ENCODE peak calls at places on chromosomes 12 and 14, in six cellular contexts. One of them, this sample, is unnamed. For H3K9me3, the result is how much of the 10 kb centered on the place peaks cover.

GRCh38 chr14:73824536-73824935 is 27.1 kb upstream of the PTGR2 start:
- DNase-seq in GM12878: no peak
- DNase-seq in NT2/D1: no peak
- DNase-seq in HepG2: no peak
- DNase-seq in HCT116: no peak
- DNase-seq in H1: no peak
- DNase-seq in this sample: no peak

GRCh38 chr14:23185046-23185445 is 1.6 kb upstream of the SLC7A8 start:
- DNase-seq in GM12878: no peak
- DNase-seq in NT2/D1: no peak
- DNase-seq in HepG2: no peak
- DNase-seq in HCT116: no peak
- DNase-seq in H1: no peak
- DNase-seq in this sample: no peak

GRCh38 chr12:50537538-50537919 is 32.7 kb downstream of the DIP2B start:
- DNase-seq in GM12878: no peak
- DNase-seq in NT2/D1: no peak
- DNase-seq in HepG2: no peak
- DNase-seq in HCT116: peak
- DNase-seq in H1: no peak
- DNase-seq in this sample: no peak

GRCh38 chr14:103281496-103282231 is 52.4 kb upstream of the EIF5 start:
- DNase-seq in GM12878: no peak
- DNase-seq in NT2/D1: peak
- DNase-seq in HepG2: peak
- DNase-seq in HCT116: no peak
- DNase-seq in H1: no peak
- DNase-seq in this sample: peak

GRCh38 chr14:42855159-42855558 is 1248.5 kb downstream of the LRFN5 start:
- DNase-seq in GM12878: no peak
- DNase-seq in NT2/D1: no peak
- DNase-seq in HepG2: no peak
- DNase-seq in HCT116: no peak
- DNase-seq in H1: no peak
- DNase-seq in this sample: no peak

GRCh38 chr12:114480309-114481199 is 74.6 kb upstream of the TBX5 start:
- DNase-seq in GM12878: no peak
- DNase-seq in NT2/D1: no peak
- DNase-seq in HepG2: no peak
- DNase-seq in HCT116: no peak
- DNase-seq in H1: no peak
- DNase-seq in this sample: no peak

GRCh38 chr12:68665016-68665569 is 21.7 kb upstream of the NUP107 start:
- DNase-seq in GM12878: no peak
- DNase-seq in NT2/D1: no peak
- DNase-seq in HepG2: no peak
- DNase-seq in HCT116: no peak
- DNase-seq in H1: no peak
- DNase-seq in this sample: no peak

GRCh38 chr12:84408936-84409335 is 503.7 kb downstream of the SLC6A15 start:
- DNase-seq in GM12878: no peak
- DNase-seq in NT2/D1: no peak
- DNase-seq in HepG2: no peak
- DNase-seq in HCT116: no peak
- DNase-seq in H1: no peak
- DNase-seq in this sample: no peak

GRCh38 chr12:90058721-90059120 is 350.1 kb upstream of the ATP2B1 start:
- DNase-seq in GM12878: no peak
- DNase-seq in NT2/D1: no peak
- DNase-seq in HepG2: no peak
- DNase-seq in HCT116: no peak
- DNase-seq in H1: no peak
- DNase-seq in this sample: no peak

GRCh38 chr12:126545411-126545810 is 1480.2 kb downstream of the AACS start:
- DNase-seq in GM12878: no peak
- DNase-seq in NT2/D1: no peak
- DNase-seq in HepG2: no peak
- DNase-seq in HCT116: no peak
- DNase-seq in H1: no peak
- DNase-seq in this sample: no peak

GRCh38 chr14:84927096-84927910 is 602.6 kb upstream of the FLRT2 start:
- DNase-seq in GM12878: no peak
- DNase-seq in NT2/D1: no peak
- DNase-seq in HepG2: no peak
- DNase-seq in HCT116: no peak
- DNase-seq in H1: no peak
- DNase-seq in this sample: no peak

GRCh38 chr12:120698677-120699076 is 11.6 kb upstream of the UNC119B start:
- DNase-seq in GM12878: no peak
- DNase-seq in NT2/D1: no peak
- DNase-seq in HepG2: no peak
- DNase-seq in HCT116: no peak
- DNase-seq in H1: no peak
- DNase-seq in this sample: no peak

GRCh38 chr12:27462151-27462694 is 15.7 kb downstream of the SMCO2 start:
- DNase-seq in GM12878: no peak
- DNase-seq in NT2/D1: no peak
- DNase-seq in HepG2: no peak
- DNase-seq in HCT116: no peak
- DNase-seq in H1: no peak
- DNase-seq in this sample: no peak

GRCh38 chr14:72613196-72613974 is 280.5 kb downstream of the DPF3 start:
- DNase-seq in GM12878: no peak
- DNase-seq in NT2/D1: no peak
- DNase-seq in HepG2: no peak
- DNase-seq in HCT116: no peak
- DNase-seq in H1: no peak
- DNase-seq in this sample: no peak

GRCh38 chr14:91835920-91836843 is 31.2 kb downstream of the TC2N start:
- DNase-seq in GM12878: no peak
- DNase-seq in NT2/D1: peak
- DNase-seq in HepG2: no peak
- DNase-seq in HCT116: peak
- DNase-seq in H1: peak
- DNase-seq in this sample: peak

GRCh38 chr12:98416845-98417244 is 98.5 kb upstream of the TMPO start:
- DNase-seq in GM12878: no peak
- DNase-seq in NT2/D1: no peak
- DNase-seq in HepG2: no peak
- DNase-seq in HCT116: no peak
- DNase-seq in H1: no peak
- DNase-seq in this sample: no peak

GRCh38 chr12:27515671-27516070 is 8.3 kb upstream of the PPFIBP1 start:
- DNase-seq in GM12878: no peak
- DNase-seq in NT2/D1: no peak
- DNase-seq in HepG2: no peak
- DNase-seq in HCT116: no peak
- DNase-seq in H1: no peak
- DNase-seq in this sample: no peak

GRCh38 chr14:70791971-70792370 is 17.3 kb downstream of the MAP3K9 start:
- DNase-seq in GM12878: no peak
- DNase-seq in NT2/D1: no peak
- DNase-seq in HepG2: no peak
- DNase-seq in HCT116: no peak
- DNase-seq in H1: no peak
- DNase-seq in this sample: no peak

GRCh38 chr14:36066636-36067035 is 109.9 kb downstream of the PTCSC3 start:
- DNase-seq in GM12878: no peak
- DNase-seq in NT2/D1: no peak
- DNase-seq in HepG2: no peak
- DNase-seq in HCT116: no peak
- DNase-seq in H1: no peak
- DNase-seq in this sample: no peak
- TF ChIP-seq ZNF274 in GM12878: no peak
- TF ChIP-seq ZNF274 in NT2/D1: no peak
- TF ChIP-seq ZNF274 in HepG2: no peak
- TF ChIP-seq ZNF274 in HCT116: no peak
- TF ChIP-seq ZNF274 in H1: no peak
- TF ChIP-seq ZNF274 in this sample: no peak

GRCh38 chr12:52753283-52753682 is 23.9 kb downstream of the KRT76 start:
- DNase-seq in GM12878: no peak
- DNase-seq in NT2/D1: no peak
- DNase-seq in HepG2: no peak
- DNase-seq in HCT116: no peak
- DNase-seq in H1: no peak
- DNase-seq in this sample: no peak
- H3K9me3 ChIP-seq in GM12878: under half
- H3K9me3 ChIP-seq in NT2/D1: under half
- H3K9me3 ChIP-seq in HepG2: under half
- H3K9me3 ChIP-seq in HCT116: under half
- H3K9me3 ChIP-seq in H1: under half
- H3K9me3 ChIP-seq in this sample: under half

GRCh38 chr12:24470050-24470449 is 478.9 kb downstream of the BCAT1 start:
- DNase-seq in GM12878: no peak
- DNase-seq in NT2/D1: no peak
- DNase-seq in HepG2: no peak
- DNase-seq in HCT116: no peak
- DNase-seq in H1: no peak
- DNase-seq in this sample: no peak
- TF ChIP-seq ZNF274 in GM12878: no peak
- TF ChIP-seq ZNF274 in NT2/D1: no peak
- TF ChIP-seq ZNF274 in HepG2: no peak
- TF ChIP-seq ZNF274 in HCT116: no peak
- TF ChIP-seq ZNF274 in H1: no peak
- TF ChIP-seq ZNF274 in this sample: no peak

GRCh38 chr14:46490150-46490769 is 161.3 kb downstream of the RPL10L start:
- DNase-seq in GM12878: peak
- DNase-seq in NT2/D1: peak
- DNase-seq in HepG2: peak
- DNase-seq in HCT116: peak
- DNase-seq in H1: no peak
- DNase-seq in this sample: no peak

GRCh38 chr14:46487582-46488350 is 163.8 kb downstream of the RPL10L start:
- DNase-seq in GM12878: no peak
- DNase-seq in NT2/D1: no peak
- DNase-seq in HepG2: no peak
- DNase-seq in HCT116: no peak
- DNase-seq in H1: no peak
- DNase-seq in this sample: no peak

DNA sequence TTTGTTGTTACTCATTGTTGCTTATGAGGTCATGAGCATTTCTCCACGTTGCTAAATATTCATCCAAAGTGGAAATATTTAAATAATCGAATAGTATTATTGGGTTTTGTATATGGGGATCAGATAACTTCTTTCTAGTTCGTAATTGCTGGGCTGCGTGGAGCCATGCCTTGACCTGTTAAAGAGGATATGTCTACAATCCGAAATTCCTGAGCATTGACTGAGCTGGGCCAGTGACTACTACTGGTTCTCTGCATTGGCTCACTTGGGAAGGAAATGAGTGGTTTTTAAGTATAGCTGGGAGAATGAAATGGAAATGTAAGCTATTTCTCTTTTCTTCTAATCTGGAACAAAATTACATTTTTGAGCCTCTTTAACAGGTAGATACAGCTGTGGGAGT is 163.2 kb downstream of the RPL10L start:
- DNase-seq in GM12878: no peak
- DNase-seq in NT2/D1: no peak
- DNase-seq in HepG2: no peak
- DNase-seq in HCT116: no peak
- DNase-seq in H1: no peak
- DNase-seq in this sample: no peak
- H3K9me3 ChIP-seq in GM12878: under half
- H3K9me3 ChIP-seq in NT2/D1: under half
- H3K9me3 ChIP-seq in HepG2: under half
- H3K9me3 ChIP-seq in HCT116: under half
- H3K9me3 ChIP-seq in H1: under half
- H3K9me3 ChIP-seq in this sample: under half

GRCh38 chr12:19066471-19067001 is 63.0 kb upstream of the PLEKHA5 start:
- DNase-seq in GM12878: no peak
- DNase-seq in NT2/D1: no peak
- DNase-seq in HepG2: peak
- DNase-seq in HCT116: no peak
- DNase-seq in H1: no peak
- DNase-seq in this sample: no peak
- TF ChIP-seq ZNF274 in GM12878: no peak
- TF ChIP-seq ZNF274 in NT2/D1: no peak
- TF ChIP-seq ZNF274 in HepG2: no peak
- TF ChIP-seq ZNF274 in HCT116: no peak
- TF ChIP-seq ZNF274 in H1: no peak
- TF ChIP-seq ZNF274 in this sample: no peak

GRCh38 chr12:76782440-76782996 is 18.6 kb downstream of the ZDHHC17 start:
- DNase-seq in GM12878: no peak
- DNase-seq in NT2/D1: no peak
- DNase-seq in HepG2: peak
- DNase-seq in HCT116: no peak
- DNase-seq in H1: no peak
- DNase-seq in this sample: peak
- H3K9me3 ChIP-seq in GM12878: under half
- H3K9me3 ChIP-seq in NT2/D1: under half
- H3K9me3 ChIP-seq in HepG2: under half
- H3K9me3 ChIP-seq in HCT116: under half
- H3K9me3 ChIP-seq in H1: under half
- H3K9me3 ChIP-seq in this sample: under half

GRCh38 chr14:100330396-100330931 is 7.3 kb downstream of the SLC25A47 start:
- DNase-seq in GM12878: no peak
- DNase-seq in NT2/D1: no peak
- DNase-seq in HepG2: no peak
- DNase-seq in HCT116: no peak
- DNase-seq in H1: no peak
- DNase-seq in this sample: no peak
- TF ChIP-seq ZNF274 in GM12878: no peak
- TF ChIP-seq ZNF274 in NT2/D1: no peak
- TF ChIP-seq ZNF274 in HepG2: no peak
- TF ChIP-seq ZNF274 in HCT116: no peak
- TF ChIP-seq ZNF274 in H1: no peak
- TF ChIP-seq ZNF274 in this sample: no peak

GRCh38 chr12:24996102-24996797 is 47.3 kb upstream of the BCAT1 start:
- DNase-seq in GM12878: no peak
- DNase-seq in NT2/D1: no peak
- DNase-seq in HepG2: no peak
- DNase-seq in HCT116: no peak
- DNase-seq in H1: no peak
- DNase-seq in this sample: no peak

GRCh38 chr12:24996820-24997219 is 47.9 kb upstream of the BCAT1 start:
- DNase-seq in GM12878: no peak
- DNase-seq in NT2/D1: no peak
- DNase-seq in HepG2: no peak
- DNase-seq in HCT116: no peak
- DNase-seq in H1: no peak
- DNase-seq in this sample: no peak

GRCh38 chr12:24997496-24997895 is 48.6 kb upstream of the BCAT1 start:
- DNase-seq in GM12878: no peak
- DNase-seq in NT2/D1: no peak
- DNase-seq in HepG2: no peak
- DNase-seq in HCT116: no peak
- DNase-seq in H1: no peak
- DNase-seq in this sample: no peak

GRCh38 chr12:25001311-25001710 is 52.4 kb upstream of the BCAT1 start:
- DNase-seq in GM12878: no peak
- DNase-seq in NT2/D1: no peak
- DNase-seq in HepG2: no peak
- DNase-seq in HCT116: no peak
- DNase-seq in H1: no peak
- DNase-seq in this sample: no peak

GRCh38 chr12:24997970-24998582 is 49.2 kb upstream of the BCAT1 start:
- DNase-seq in GM12878: peak
- DNase-seq in NT2/D1: no peak
- DNase-seq in HepG2: no peak
- DNase-seq in HCT116: no peak
- DNase-seq in H1: no peak
- DNase-seq in this sample: no peak
- H3K9me3 ChIP-seq in GM12878: under half
- H3K9me3 ChIP-seq in NT2/D1: under half
- H3K9me3 ChIP-seq in HepG2: under half
- H3K9me3 ChIP-seq in HCT116: under half
- H3K9me3 ChIP-seq in H1: under half
- H3K9me3 ChIP-seq in this sample: under half

This sample was measured in K562.